ENCODE peak calls at places on chromosomes 7 and 10, in ten cellular contexts. O is nephron progenitor cell; D is left ventricle myocardium inferior; V is HL-60; E is lung; A is CD8-positive, alpha-beta T cell; U is BE2C; H is suprapubic skin; F is stomach; K is activated CD8-positive, alpha-beta T cell treated with anti-CD3 and anti-CD28 coated beads for 36 hours. Z is an unnamed sample.

GRCh38 chr7:150399861-150400778 is 21.0 kb downstream of the ZNF775 start:
- DNase-seq in U (no peak), K (no peak), O (no peak), H (no peak), E (no peak), V (no peak), F (no peak), A (no peak), D (no peak), Z (no peak)

GRCh38 chr10:77452952-77453564 is 184.6 kb downstream of the KCNMA1 start:
- DNase-seq in E (no peak), U (no peak), D (no peak), F (no peak), H (no peak), A (no peak), O (no peak), K (no peak), V (no peak), Z (no peak)

GRCh38 chr10:35219292-35219691 is 92.6 kb downstream of the CREM start:
- DNase-seq in F (no peak), U (no peak), K (peak), A (no peak), E (no peak), O (no peak), H (no peak), D (no peak), V (no peak), Z (no peak)

GRCh38 chr10:18501198-18501597 is 150.2 kb downstream of the NSUN6 start:
- DNase-seq in A (no peak), E (no peak), D (no peak), H (no peak), K (no peak), F (no peak), O (no peak), V (no peak), U (no peak), Z (no peak)

GRCh38 chr10:32377458-32378370 is 30.8 kb upstream of the EPC1 start:
- DNase-seq in E (no peak), D (no peak), H (no peak), V (peak), A (peak), F (no peak), O (peak), K (peak), U (no peak), Z (no peak)

GRCh38 chr7:157550300-157551275 is 213.8 kb downstream of the DNAJB6 start:
- DNase-seq in U (no peak), H (peak), E (no peak), K (no peak), A (no peak), F (no peak), O (no peak), V (no peak), D (no peak), Z (peak)

GRCh38 chr7:1617957-1618356 is 48.1 kb upstream of the PSMG3 start:
- DNase-seq in O (no peak), H (no peak), F (no peak), D (no peak), A (no peak), U (no peak), V (no peak), E (no peak), K (no peak), Z (no peak)

GRCh38 chr10:43056568-43057011 is 20.3 kb upstream of the RET start:
- DNase-seq in V (no peak), K (no peak), A (no peak), F (no peak), E (no peak), U (no peak), O (no peak), D (no peak), H (peak), Z (peak)

GRCh38 chr10:7185367-7185690 is 225.5 kb downstream of the SFMBT2 start:
- DNase-seq in E (no peak), F (no peak), H (no peak), O (no peak), A (no peak), V (no peak), D (no peak), K (no peak), U (no peak), Z (peak)

GRCh38 chr7:147492621-147493020 is 1097.9 kb upstream of the C7orf33 start:
- DNase-seq in V (no peak), H (no peak), D (no peak), A (no peak), O (no peak), F (no peak), K (no peak), U (no peak), E (no peak), Z (no peak)

GRCh38 chr7:157905740-157906461 is 569.1 kb downstream of the DNAJB6 start:
- DNase-seq in V (no peak), F (no peak), U (no peak), E (no peak), O (no peak), D (peak), H (no peak), A (no peak), K (no peak), Z (no peak)

GRCh38 chr7:74355091-74355490 is 65.9 kb downstream of the CLIP2 start:
- DNase-seq in E (no peak), D (no peak), H (no peak), K (peak), F (peak), V (no peak), U (no peak), A (no peak), O (no peak), Z (no peak)

GRCh38 chr10:16967000-16967865 is 150.0 kb upstream of the RSU1 start:
- DNase-seq in V (no peak), A (no peak), K (peak), U (no peak), O (no peak), D (no peak), H (no peak), F (no peak), E (no peak), Z (no peak)

GRCh38 chr10:27242951-27243551 is 2.5 kb upstream of the ACBD5 start:
- DNase-seq in D (peak), U (peak), E (peak), O (peak), H (peak), A (peak), K (peak), F (peak), V (peak), Z (peak)

GRCh38 chr7:12583922-12584321 is 13.4 kb downstream of the SCIN start:
- DNase-seq in A (no peak), H (no peak), K (no peak), O (no peak), U (no peak), E (no peak), D (no peak), F (no peak), V (no peak), Z (no peak)

GRCh38 chr7:16062269-16062668 is 359.1 kb downstream of the CRPPA start:
- DNase-seq in O (no peak), V (no peak), K (no peak), U (no peak), F (no peak), H (no peak), D (no peak), E (no peak), A (no peak), Z (no peak)

GRCh38 chr7:84247591-84247990 is 53.0 kb upstream of the SEMA3A start:
- DNase-seq in E (no peak), K (no peak), V (no peak), F (no peak), A (no peak), O (no peak), H (no peak), D (no peak), U (no peak), Z (no peak)
- TF ChIP-seq CTCF in E (no peak), K (no peak), V (no peak), F (no peak), A (no peak), O (no peak), H (no peak), D (no peak), U (no peak), Z (peak)

GRCh38 chr10:132788180-132788830 is 2.4 kb upstream of the NKX6-2 start:
- DNase-seq in E (no peak), O (peak), A (no peak), H (no peak), V (no peak), D (no peak), K (no peak), U (no peak), F (peak), Z (no peak)
- TF ChIP-seq CTCF in E (no peak), O (no peak), A (no peak), H (no peak), V (no peak), D (peak), K (no peak), U (no peak), F (no peak), Z (no peak)

GRCh38 chr10:86971146-86971991 is 3.1 kb downstream of the ADIRF start:
- DNase-seq in V (peak), E (peak), U (no peak), A (peak), H (peak), K (peak), O (peak), F (peak), D (peak), Z (peak)
- TF ChIP-seq CTCF in V (no peak), E (no peak), U (no peak), A (no peak), H (peak), K (no peak), O (peak), F (no peak), D (peak), Z (no peak)

GRCh38 chr7:71312755-71313490 is 181.0 kb downstream of the GALNT17 start:
- DNase-seq in D (no peak), K (no peak), U (no peak), E (no peak), A (no peak), H (no peak), O (no peak), F (no peak), V (no peak), Z (no peak)
- TF ChIP-seq CTCF in D (no peak), K (no peak), U (no peak), E (no peak), A (no peak), H (no peak), O (no peak), F (no peak), V (no peak), Z (no peak)

DNA sequence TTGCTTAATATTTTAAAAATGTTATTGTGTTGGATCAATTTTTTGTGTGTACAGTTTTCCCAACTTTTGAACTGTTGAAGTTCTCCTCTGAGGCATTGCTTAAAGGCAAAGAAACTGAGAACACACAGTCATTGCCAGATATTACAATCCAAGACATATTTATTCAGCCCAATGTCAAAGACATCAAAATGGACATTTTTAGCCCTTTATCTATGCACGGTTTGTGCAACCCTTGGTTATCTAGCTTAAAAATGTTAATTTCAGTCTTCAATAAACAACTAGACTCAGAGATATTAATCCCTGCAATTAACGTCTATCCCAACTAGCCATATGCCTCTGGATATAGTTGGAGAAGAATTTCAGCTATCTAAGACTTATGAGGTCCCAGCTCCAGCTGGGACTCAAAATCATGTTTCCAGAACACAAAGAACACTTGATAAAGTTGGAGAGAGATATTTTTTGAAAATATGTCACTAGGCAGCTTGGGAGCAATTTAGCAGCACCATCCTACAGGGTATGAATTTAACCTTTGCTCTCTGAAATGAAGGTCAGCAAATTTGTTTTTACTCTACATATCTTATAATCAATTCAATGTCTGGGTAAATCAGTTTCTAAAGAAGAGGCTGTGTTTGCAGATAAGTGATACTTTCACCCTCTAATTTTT is 357.0 kb downstream of the RNLS start:
- DNase-seq in E (no peak), H (no peak), K (no peak), V (no peak), D (no peak), U (no peak), A (no peak), O (no peak), F (no peak), Z (no peak)
- TF ChIP-seq CTCF in E (no peak), H (no peak), K (no peak), V (no peak), D (no peak), U (no peak), A (no peak), O (no peak), F (no peak), Z (no peak)

DNA sequence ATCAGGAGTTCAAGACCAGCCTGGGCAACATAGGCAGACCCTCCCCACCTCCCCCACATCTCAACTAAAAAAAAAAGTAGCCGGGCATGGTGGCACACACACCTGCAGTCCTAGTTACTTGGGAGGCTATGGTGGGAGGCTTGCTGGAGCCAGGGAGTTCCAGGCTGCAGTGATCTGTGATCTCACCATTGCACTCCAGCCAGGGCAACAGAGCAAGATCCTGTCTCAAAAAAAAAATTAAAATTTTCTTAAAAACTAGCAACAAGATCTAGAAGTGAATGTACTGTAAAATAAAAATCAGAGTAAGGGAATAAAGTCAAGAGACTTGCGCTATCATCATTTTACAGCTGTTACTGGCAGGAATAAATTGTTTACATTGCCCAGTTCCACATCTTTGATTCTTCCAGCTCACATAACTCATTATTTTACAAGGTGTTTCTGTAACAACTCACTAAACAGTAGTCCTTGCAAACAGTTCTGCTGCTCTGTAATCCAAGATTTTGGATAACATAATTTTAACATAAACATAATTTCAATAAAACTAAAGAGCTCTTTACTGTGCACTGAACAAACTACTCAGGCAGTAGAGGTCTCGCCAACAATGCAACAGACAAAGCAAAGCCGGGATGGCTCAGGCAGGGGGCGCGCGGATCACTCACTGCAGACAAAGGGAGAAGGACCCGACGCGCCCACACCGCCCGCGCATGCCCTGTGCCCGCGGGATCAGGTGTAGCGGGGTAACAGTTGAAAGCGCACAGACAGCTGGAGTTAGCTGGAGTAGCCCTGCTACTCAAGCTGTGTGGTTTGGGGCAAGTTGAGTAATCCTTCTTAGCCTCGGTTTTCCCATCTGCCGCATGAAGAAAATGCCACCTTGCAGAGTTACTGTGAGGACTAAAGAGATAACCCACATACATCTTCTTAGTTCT is 73.3 kb upstream of the NFE2L3 start:
- DNase-seq in H (no peak), K (peak), D (peak), F (peak), V (peak), U (peak), O (peak), A (peak), E (peak), Z (peak)
- TF ChIP-seq CTCF in H (peak), K (peak), D (peak), F (peak), V (peak), U (peak), O (peak), A (peak), E (peak), Z (peak)

GRCh38 chr10:93742633-93743349 is 14.9 kb upstream of the LGI1 start:
- DNase-seq in H (no peak), O (no peak), D (no peak), V (peak), K (no peak), F (no peak), U (no peak), A (no peak), E (no peak), Z (peak)

GRCh38 chr10:93751074-93751572 is 6.6 kb upstream of the LGI1 start:
- DNase-seq in E (no peak), H (no peak), O (no peak), K (no peak), A (no peak), D (no peak), V (no peak), U (no peak), F (no peak), Z (no peak)

GRCh38 chr10:93745411-93746065 is 12.2 kb upstream of the LGI1 start:
- DNase-seq in V (no peak), U (peak), A (no peak), E (no peak), O (no peak), F (no peak), K (no peak), D (no peak), H (no peak), Z (no peak)

GRCh38 chr10:93749218-93749799 is 8.4 kb upstream of the LGI1 start:
- DNase-seq in U (no peak), E (no peak), H (no peak), K (no peak), A (no peak), F (no peak), D (no peak), V (no peak), O (no peak), Z (no peak)

DNA sequence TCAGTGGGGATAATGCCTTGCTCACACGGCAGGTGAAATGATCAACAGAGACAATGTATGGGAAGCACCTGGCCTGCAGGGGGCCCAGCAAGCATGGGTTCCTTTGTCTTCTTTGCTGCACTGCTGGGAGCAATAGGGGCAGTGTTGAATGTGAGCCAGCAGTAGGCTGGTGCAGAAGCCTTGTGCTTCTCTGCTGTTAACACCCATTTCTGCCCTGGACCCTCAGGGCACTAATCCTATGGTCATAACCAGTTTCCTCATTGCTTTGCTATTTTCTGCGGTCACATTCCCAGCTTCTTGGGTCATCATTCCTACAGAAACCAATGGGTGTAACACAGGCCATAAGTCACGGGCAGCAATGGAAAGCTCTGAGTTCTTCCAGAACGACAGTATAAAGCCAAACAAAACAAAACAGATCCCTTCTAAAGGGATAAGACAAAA is 10.9 kb upstream of the LGI1 start:
- DNase-seq in D (no peak), U (peak), A (no peak), H (no peak), O (no peak), V (no peak), F (no peak), E (no peak), K (peak), Z (no peak)
- TF ChIP-seq CTCF in D (no peak), U (peak), A (no peak), H (no peak), O (peak), V (no peak), F (no peak), E (no peak), K (no peak), Z (no peak)

GRCh38 chr7:127214956-127215355 is 37.8 kb downstream of the GRM8 start:
- DNase-seq in V (no peak), O (no peak), A (no peak), K (no peak), D (no peak), F (no peak), E (no peak), H (no peak), U (no peak), Z (no peak)
- TF ChIP-seq CTCF in V (no peak), O (no peak), A (no peak), K (no peak), D (no peak), F (no peak), E (no peak), H (no peak), U (no peak), Z (no peak)

GRCh38 chr10:11401314-11402222 is 209.9 kb downstream of the USP6NL start:
- DNase-seq in K (peak), V (no peak), D (no peak), E (no peak), F (no peak), O (no peak), H (peak), A (no peak), U (no peak), Z (no peak)

GRCh38 chr10:11397980-11398580 is 213.4 kb downstream of the USP6NL start:
- DNase-seq in V (no peak), E (no peak), U (no peak), O (no peak), D (peak), H (peak), A (no peak), F (no peak), K (no peak), Z (no peak)

GRCh38 chr10:11404931-11405330 is 206.5 kb downstream of the USP6NL start:
- DNase-seq in D (no peak), K (no peak), U (no peak), E (no peak), O (no peak), V (no peak), F (no peak), H (peak), A (no peak), Z (no peak)

GRCh38 chr10:11403116-11403515 is 208.3 kb downstream of the USP6NL start:
- DNase-seq in H (peak), K (peak), U (no peak), A (peak), V (no peak), O (no peak), F (no peak), E (no peak), D (no peak), Z (no peak)

DNA sequence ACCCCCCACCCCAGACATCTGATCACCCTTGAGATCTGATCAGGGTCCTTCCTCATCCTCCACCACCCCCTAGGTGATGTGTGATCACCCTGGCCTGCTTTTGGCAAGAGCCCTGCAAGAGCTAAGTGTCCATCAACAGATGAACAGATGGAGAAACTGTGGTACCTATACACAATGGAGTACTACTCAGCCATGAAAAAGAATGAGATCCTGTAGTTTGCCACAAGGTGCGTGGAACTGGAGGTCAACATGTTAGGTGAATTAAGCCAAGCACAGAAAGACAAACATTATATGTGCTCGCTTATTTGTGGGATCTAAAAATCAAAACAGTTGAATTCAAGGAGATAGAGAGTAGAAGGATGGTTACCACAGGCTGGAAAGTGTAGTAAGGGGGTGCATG is 209.1 kb downstream of the USP6NL start:
- DNase-seq in H (peak), U (no peak), V (no peak), O (no peak), F (no peak), K (no peak), A (no peak), D (no peak), E (no peak), Z (no peak)
- TF ChIP-seq CTCF in H (no peak), U (no peak), V (no peak), O (no peak), F (no peak), K (no peak), A (no peak), D (no peak), E (no peak), Z (no peak)

GRCh38 chr7:78510580-78511188 is 712.1 kb downstream of the PHTF2 start:
- DNase-seq in K (peak), U (peak), A (no peak), E (no peak), H (no peak), V (no peak), F (peak), O (peak), D (no peak), Z (no peak)
- TF ChIP-seq CTCF in K (peak), U (peak), A (no peak), E (no peak), H (peak), V (peak), F (no peak), O (peak), D (peak), Z (no peak)

Z was measured in CD14-positive monocyte.